ENCODE peak calls at places on chromosomes 4 and X, in four cellular contexts. A is K562, N is HepG2, K is GM12878. U is an unnamed sample.

GRCh38 chr4:25723409-25723808 is 67.8 kb downstream of the SLC34A2 start:
- DNase-seq in A (no peak), K (no peak), N (no peak), U (no peak)

GRCh38 chr4:88003261-88003660 is 4.2 kb upstream of the PKD2 start:
- DNase-seq in N (no peak), K (no peak), A (no peak), U (no peak)

GRCh38 chrX:11351375-11352295 is 58.4 kb downstream of the AMELX start:
- DNase-seq in A (no peak), N (no peak), K (no peak), U (no peak)

GRCh38 chr4:150896513-150896912 is 118.6 kb downstream of the LRBA start:
- DNase-seq in N (no peak), K (no peak), A (no peak), U (no peak)

GRCh38 chr4:66930216-66930615 is 615.1 kb downstream of the CENPC start:
- DNase-seq in A (no peak), N (no peak), K (no peak), U (no peak)

GRCh38 chrX:150508461-150509367 is 59.7 kb upstream of the MTM1 start:
- DNase-seq in N (no peak), A (no peak), K (no peak), U (no peak)

GRCh38 chr4:106763044-106763443 is 273.1 kb downstream of the DKK2 start:
- DNase-seq in N (no peak), A (no peak), K (no peak), U (peak; percentile 6)

GRCh38 chrX:131405497-131405896 is 116.4 kb upstream of the IGSF1 start:
- DNase-seq in N (no peak), A (peak; percentile 16), K (no peak), U (peak; percentile 50)

GRCh38 chr4:57064811-57065711 is 45.1 kb downstream of the IGFBP7 start:
- DNase-seq in A (no peak), N (no peak), K (no peak), U (no peak)

GRCh38 chr4:30924521-30924920 is 204.4 kb downstream of the PCDH7 start:
- DNase-seq in N (no peak), K (no peak), A (no peak), U (no peak)

GRCh38 chr4:139919513-139919912 is 234.5 kb downstream of the MAML3 start:
- DNase-seq in K (no peak), A (no peak), N (no peak), U (no peak)

GRCh38 chr4:167435786-167436185 is 201.5 kb upstream of the SPOCK3 start:
- DNase-seq in A (no peak), K (no peak), N (no peak), U (no peak)

GRCh38 chr4:39998659-39999345 is 21.1 kb upstream of the PDS5A start:
- DNase-seq in A (no peak), N (no peak), K (no peak), U (no peak)

GRCh38 chr4:40227284-40227683 is 30.5 kb downstream of the RHOH start:
- DNase-seq in A (no peak), N (no peak), K (peak; percentile 77), U (no peak)

GRCh38 chrX:66677430-66677829 is 38.6 kb upstream of the EDA2R start:
- DNase-seq in K (no peak), N (no peak), A (no peak), U (no peak)

GRCh38 chrX:18179446-18179845 is 41.2 kb downstream of the BEND2 start:
- DNase-seq in A (peak; percentile 72), N (no peak), K (no peak), U (no peak)

GRCh38 chr4:14254252-14254651 is 626.7 kb upstream of the BOD1L1 start:
- DNase-seq in K (no peak), A (no peak), N (no peak), U (peak; percentile 24)

GRCh38 chr4:180134116-180134866 is 2108.9 kb upstream of the TENM3 start:
- DNase-seq in N (no peak), A (no peak), K (no peak), U (peak; percentile 30)

GRCh38 chr4:72463724-72464123 is 105.3 kb downstream of the ADAMTS3 start:
- DNase-seq in K (no peak), A (no peak), N (no peak), U (no peak)

GRCh38 chr4:73687414-73687813 is 53.0 kb upstream of the CXCL8 start:
- DNase-seq in A (no peak), K (no peak), N (no peak), U (no peak)

GRCh38 chr4:20544645-20545044 is 155.6 kb upstream of the PACRGL start:
- DNase-seq in A (peak; percentile 21), K (no peak), N (peak; percentile 14), U (peak; percentile 15)

GRCh38 chrX:99795495-99795894 is 614.6 kb downstream of the PCDH19 start:
- DNase-seq in A (no peak), K (no peak), N (no peak), U (no peak)

GRCh38 chr4:139692300-139693012 is 26.8 kb downstream of the MGST2 start:
- DNase-seq in A (peak; percentile 25), K (no peak), N (peak; percentile 94), U (no peak)

GRCh38 chr4:142315999-142316398 is 530.1 kb downstream of the INPP4B start:
- DNase-seq in A (no peak), K (no peak), N (no peak), U (no peak)

GRCh38 chr4:73344106-73344505 is 60.0 kb upstream of the ALB start:
- DNase-seq in N (no peak), K (no peak), A (no peak), U (no peak)

GRCh38 chr4:5470318-5470889 is 238.0 kb downstream of the EVC2 start:
- DNase-seq in N (no peak), A (no peak), K (no peak), U (no peak)

GRCh38 chr4:87430038-87430437 is 7.7 kb downstream of the NUDT9 start:
- DNase-seq in K (no peak), N (no peak), A (no peak), U (no peak)

GRCh38 chrX:108225456-108225730 is 133.8 kb downstream of the ATG4A start:
- DNase-seq in A (no peak), K (no peak), N (no peak), U (no peak)

GRCh38 chr4:151314509-151314908 is 10.9 kb downstream of the SH3D19 start:
- DNase-seq in K (no peak), A (no peak), N (no peak), U (no peak)

GRCh38 chrX:71550578-71550977 is 17.7 kb downstream of the OGT start:
- DNase-seq in N (no peak), A (no peak), K (no peak), U (no peak)

GRCh38 chr4:52996261-52997131 is 134.4 kb downstream of the RASL11B start:
- DNase-seq in K (no peak), A (no peak), N (no peak), U (no peak)

GRCh38 chr4:26682436-26682835 is 98.6 kb downstream of the TBC1D19 start:
- DNase-seq in N (no peak), K (no peak), A (no peak), U (no peak)

GRCh38 chrX:145178268-145178667 is 69.0 kb upstream of the SPANXN1 start:
- DNase-seq in K (no peak), A (no peak), N (no peak), U (no peak)

GRCh38 chr4:112296949-112297483 is at the start of gene ALPK1:
- DNase-seq in A (peak; percentile 69), N (peak; percentile 33), K (no peak), U (peak; percentile 71)

GRCh38 chr4:32662803-32663202 is 1942.6 kb downstream of the PCDH7 start:
- DNase-seq in N (no peak), A (no peak), K (no peak), U (no peak)
- TF ChIP-seq BHLHE40 in N (no peak), A (no peak), K (no peak), U (no peak)

DNA sequence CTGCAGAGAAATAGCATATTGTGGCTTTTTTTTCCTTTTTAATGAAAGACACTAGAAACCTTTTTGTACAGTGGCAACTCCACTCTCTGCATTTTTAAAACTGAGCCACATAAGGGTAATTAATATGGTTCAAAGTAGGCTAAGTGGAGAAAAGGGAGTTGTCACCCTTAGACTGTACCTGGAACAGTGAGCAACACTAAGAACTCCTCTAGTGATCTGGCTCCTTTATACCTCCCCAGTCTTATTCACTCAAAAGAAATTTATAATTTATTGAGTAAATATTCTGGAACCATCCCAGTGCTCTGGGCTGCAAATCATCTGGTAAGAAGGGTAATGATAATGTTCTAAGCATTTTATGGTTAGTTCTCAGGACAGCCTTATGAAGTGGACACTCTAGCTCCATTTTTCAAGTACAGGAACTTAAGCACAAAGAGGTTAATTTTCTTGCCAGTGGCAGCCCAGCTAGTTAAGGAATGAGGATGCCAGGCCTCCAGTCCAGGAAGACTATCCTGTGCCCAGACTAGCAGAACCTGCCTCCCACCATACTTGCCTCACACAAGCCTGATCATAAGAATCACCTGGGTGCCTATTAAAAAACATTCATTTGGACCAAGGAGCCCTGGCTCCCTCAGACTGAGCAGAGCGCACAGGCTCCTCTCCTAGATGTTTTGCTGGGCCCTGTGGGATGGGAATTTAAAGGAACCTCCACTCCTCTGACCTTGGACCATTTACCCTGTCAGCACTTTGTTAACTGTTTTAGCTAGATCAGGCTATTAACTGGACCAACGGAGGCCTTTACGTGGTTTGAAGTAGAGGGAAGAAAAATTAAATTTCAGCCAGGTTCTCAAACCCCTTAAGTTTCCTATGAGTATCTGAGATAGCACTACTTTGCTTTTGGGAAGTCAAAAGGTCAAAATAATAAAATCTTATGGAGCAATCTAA is 102.6 kb downstream of the PDE5A start:
- DNase-seq in K (no peak), N (no peak), A (no peak), U (no peak)
- TF ChIP-seq TARDBP in K (no peak), N (no peak), A (no peak), U (no peak)

GRCh38 chr4:82594466-82594865 is 32.7 kb upstream of the TMEM150C start:
- DNase-seq in A (no peak), N (no peak), K (no peak), U (no peak)
- TF ChIP-seq BHLHE40 in A (no peak), N (no peak), K (no peak), U (no peak)

DNA sequence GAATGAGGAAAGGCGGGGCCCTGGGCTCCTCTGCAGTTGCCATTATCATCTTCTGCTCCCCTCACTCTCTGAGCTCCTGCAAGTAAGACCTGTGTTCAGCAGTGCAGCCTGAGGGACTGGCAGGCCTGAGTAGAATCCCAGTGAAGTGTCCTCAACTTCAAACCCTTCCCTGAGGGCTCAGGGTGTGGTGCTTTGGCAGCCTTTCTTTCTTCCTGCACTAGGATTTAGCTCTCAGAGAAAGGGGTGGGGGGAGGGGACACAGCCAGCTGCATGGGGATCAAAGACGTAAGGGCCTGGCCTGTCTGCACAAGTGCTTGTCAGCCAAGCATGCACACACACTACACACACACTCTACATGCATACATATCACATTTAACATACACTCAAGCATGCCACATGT is 223.5 kb upstream of the RPL34 start:
- DNase-seq in N (no peak), K (no peak), A (no peak), U (no peak)
- TF ChIP-seq TARDBP in N (no peak), K (no peak), A (no peak), U (no peak)

U was measured in HEK293T.